ENCODE peak calls at places on chromosomes 4 and X, in eight cellular contexts. D is pancreas, S is neural progenitor cell, U is spleen, P is stomach, V is GM23248, A is mesendoderm, K is thoracic aorta. Q is an unnamed sample. For H3K36me3, the result is how much of the 10 kb centered on the place peaks cover.

GRCh38 chrX:150813922-150814321 is 84.5 kb downstream of the CD99L2 start:
- DNase-seq in D (no peak), S (no peak), U (no peak), P (no peak), V (peak), A (no peak), K (no peak), Q (no peak)

GRCh38 chr4:128287159-128287870 is at the start of gene PGRMC2:
- DNase-seq in D (peak), S (no peak), U (no peak), P (no peak), V (peak), A (peak), K (no peak), Q (no peak)

GRCh38 chr4:91113130-91113706 is 986.0 kb downstream of the CCSER1 start:
- DNase-seq in D (no peak), S (peak), U (no peak), P (no peak), V (peak), A (peak), K (no peak), Q (peak)

GRCh38 chr4:53682196-53682595 is 90.9 kb upstream of the LNX1 start:
- DNase-seq in D (no peak), S (no peak), U (no peak), P (no peak), V (peak), A (no peak), K (no peak), Q (no peak)

GRCh38 chr4:13312264-13312663 is 171.9 kb downstream of the RAB28 start:
- DNase-seq in D (no peak), S (no peak), U (no peak), P (no peak), V (no peak), A (no peak), K (no peak), Q (no peak)

GRCh38 chr4:184292877-184293276 is 75.2 kb upstream of the ENPP6 start:
- DNase-seq in D (no peak), S (no peak), U (no peak), P (no peak), V (no peak), A (no peak), K (no peak), Q (no peak)

GRCh38 chr4:31366041-31366440 is 645.9 kb downstream of the PCDH7 start:
- DNase-seq in D (no peak), S (no peak), U (no peak), P (no peak), V (peak), A (peak), K (no peak), Q (peak)

GRCh38 chrX:100296183-100296753 is 113.8 kb downstream of the PCDH19 start:
- DNase-seq in D (peak), S (peak), U (no peak), P (no peak), V (no peak), A (peak), K (no peak), Q (no peak)

GRCh38 chrX:87392369-87392768 is 125.2 kb upstream of the KLHL4 start:
- DNase-seq in D (no peak), S (peak), U (no peak), P (no peak), V (no peak), A (peak), K (no peak), Q (no peak)

GRCh38 chrX:116881961-116882360 is 419.2 kb upstream of the CT83 start:
- DNase-seq in D (no peak), S (no peak), U (no peak), P (no peak), V (no peak), A (no peak), K (no peak), Q (no peak)

GRCh38 chrX:17563515-17563914 is 173.8 kb upstream of the SCML1 start:
- DNase-seq in D (no peak), S (no peak), U (no peak), P (no peak), V (no peak), A (no peak), K (no peak), Q (peak)

GRCh38 chrX:56600141-56600540 is 36.7 kb downstream of the UBQLN2 start:
- DNase-seq in D (no peak), S (no peak), U (no peak), P (no peak), V (peak), A (no peak), K (no peak), Q (peak)

GRCh38 chr4:15717126-15717525 is 14.3 kb downstream of the BST1 start:
- DNase-seq in D (no peak), S (no peak), U (no peak), P (no peak), V (peak), A (no peak), K (no peak), Q (no peak)

GRCh38 chrX:44596277-44596676 is 53.6 kb upstream of the FUNDC1 start:
- DNase-seq in D (no peak), S (no peak), U (no peak), P (no peak), V (no peak), A (no peak), K (no peak), Q (no peak)

GRCh38 chr4:136319789-136320470 is 1212.4 kb downstream of the PCDH18 start:
- DNase-seq in D (no peak), S (no peak), U (no peak), P (no peak), V (no peak), A (peak), K (no peak), Q (peak)

GRCh38 chrX:12210196-12210815 is 72.0 kb downstream of the FRMPD4 start:
- DNase-seq in D (no peak), S (no peak), U (no peak), P (no peak), V (peak), A (no peak), K (no peak), Q (peak)

GRCh38 chrX:21166302-21166982 is 207.8 kb upstream of the CNKSR2 start:
- DNase-seq in D (no peak), S (no peak), U (no peak), P (no peak), V (peak), A (peak), K (no peak), Q (peak)

GRCh38 chrX:50827996-50828395 is 14.0 kb upstream of the SHROOM4 start:
- DNase-seq in D (no peak), S (no peak), U (no peak), P (no peak), V (peak), A (peak), K (no peak), Q (peak)

GRCh38 chr4:8383451-8384160 is 56.9 kb downstream of the ACOX3 start:
- DNase-seq in D (peak), S (no peak), U (peak), P (no peak), V (no peak), A (no peak), K (no peak), Q (no peak)

GRCh38 chrX:17032351-17032750 is 85.9 kb downstream of the REPS2 start:
- DNase-seq in D (no peak), S (no peak), U (no peak), P (peak), V (peak), A (no peak), K (peak), Q (peak)

GRCh38 chr4:23384741-23385140 is 505.1 kb downstream of the PPARGC1A start:
- DNase-seq in D (no peak), S (no peak), U (no peak), P (no peak), V (no peak), A (peak), K (no peak), Q (peak)

GRCh38 chr4:130747842-130748241 is 1651.9 kb downstream of the C4orf33 start:
- DNase-seq in D (no peak), S (no peak), U (no peak), P (no peak), V (no peak), A (peak), K (no peak), Q (peak)

GRCh38 chr4:84493092-84493850 is 5.8 kb downstream of the NKX6-1 start:
- DNase-seq in D (peak), S (peak), U (no peak), P (no peak), V (peak), A (peak), K (no peak), Q (no peak)

GRCh38 chr4:2954358-2955185 is 8.6 kb downstream of the NOP14 start:
- DNase-seq in D (no peak), S (peak), U (peak), P (no peak), V (no peak), A (peak), K (no peak), Q (no peak)

GRCh38 chrX:74325130-74326059 is 21.4 kb downstream of the ZCCHC13 start:
- DNase-seq in D (no peak), S (peak), U (no peak), P (no peak), V (no peak), A (peak), K (no peak), Q (no peak)

GRCh38 chrX:100090931-100091330 is 319.1 kb downstream of the PCDH19 start:
- DNase-seq in D (no peak), S (no peak), U (no peak), P (no peak), V (peak), A (no peak), K (no peak), Q (peak)

GRCh38 chr4:48254381-48255072 is 15.1 kb downstream of the TEC start:
- DNase-seq in D (no peak), S (no peak), U (no peak), P (peak), V (peak), A (no peak), K (no peak), Q (no peak)

GRCh38 chr4:150173854-150174398 is 95.7 kb downstream of the DCLK2 start:
- DNase-seq in D (no peak), S (no peak), U (no peak), P (no peak), V (no peak), A (no peak), K (no peak), Q (no peak)

DNA sequence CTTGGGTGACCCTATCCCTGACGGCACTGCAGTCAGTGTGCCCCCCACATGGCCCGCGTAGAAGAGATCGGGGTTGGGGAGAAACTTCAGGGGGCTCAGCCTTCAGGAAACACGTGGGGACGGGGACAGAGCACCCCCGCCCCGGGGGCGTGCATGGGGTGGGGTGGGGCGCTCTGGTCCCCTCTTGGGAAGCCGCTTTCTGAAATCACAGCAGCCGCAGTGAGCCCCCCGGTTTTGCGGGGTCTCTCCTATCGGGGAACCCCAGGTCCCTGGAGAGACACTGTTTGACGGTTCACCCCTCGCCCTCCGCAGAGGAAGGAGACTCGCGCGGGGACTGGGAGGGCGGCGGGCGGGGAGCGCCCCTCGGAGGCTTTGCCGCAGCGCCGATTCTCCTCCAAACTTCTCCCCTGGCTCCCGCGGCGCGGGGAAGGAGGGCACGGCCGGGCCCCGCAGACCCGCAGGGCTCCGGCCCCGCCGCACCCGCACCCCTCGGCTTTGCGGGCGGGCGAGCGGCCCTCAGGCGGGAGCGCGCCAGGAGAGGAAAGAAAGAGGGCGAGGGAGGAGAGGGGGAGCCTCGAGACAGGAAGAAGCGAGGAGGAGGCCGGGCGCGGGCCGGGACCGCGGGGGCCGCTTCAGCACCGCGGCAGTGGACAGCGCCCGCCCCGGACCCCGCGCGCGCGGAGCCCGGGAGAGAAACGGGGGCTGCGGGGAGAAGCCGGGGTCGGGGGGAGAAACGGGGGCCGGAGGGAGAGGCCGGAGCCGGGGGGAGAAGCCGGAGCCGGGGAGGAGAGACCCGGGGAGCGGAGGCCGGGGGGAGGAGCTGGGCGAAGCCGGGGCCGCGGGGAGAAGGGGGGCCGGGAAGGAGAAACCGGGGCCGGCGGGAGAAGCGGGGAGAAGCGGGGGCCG is 613 bp downstream of the CPLX1 start:
- DNase-seq in D (peak), S (peak), U (peak), P (no peak), V (peak), A (no peak), K (no peak), Q (no peak)
- H3K4me3 ChIP-seq in D (peak), S (peak), U (peak), P (peak), V (peak), A (no peak), K (peak), Q (peak)

DNA sequence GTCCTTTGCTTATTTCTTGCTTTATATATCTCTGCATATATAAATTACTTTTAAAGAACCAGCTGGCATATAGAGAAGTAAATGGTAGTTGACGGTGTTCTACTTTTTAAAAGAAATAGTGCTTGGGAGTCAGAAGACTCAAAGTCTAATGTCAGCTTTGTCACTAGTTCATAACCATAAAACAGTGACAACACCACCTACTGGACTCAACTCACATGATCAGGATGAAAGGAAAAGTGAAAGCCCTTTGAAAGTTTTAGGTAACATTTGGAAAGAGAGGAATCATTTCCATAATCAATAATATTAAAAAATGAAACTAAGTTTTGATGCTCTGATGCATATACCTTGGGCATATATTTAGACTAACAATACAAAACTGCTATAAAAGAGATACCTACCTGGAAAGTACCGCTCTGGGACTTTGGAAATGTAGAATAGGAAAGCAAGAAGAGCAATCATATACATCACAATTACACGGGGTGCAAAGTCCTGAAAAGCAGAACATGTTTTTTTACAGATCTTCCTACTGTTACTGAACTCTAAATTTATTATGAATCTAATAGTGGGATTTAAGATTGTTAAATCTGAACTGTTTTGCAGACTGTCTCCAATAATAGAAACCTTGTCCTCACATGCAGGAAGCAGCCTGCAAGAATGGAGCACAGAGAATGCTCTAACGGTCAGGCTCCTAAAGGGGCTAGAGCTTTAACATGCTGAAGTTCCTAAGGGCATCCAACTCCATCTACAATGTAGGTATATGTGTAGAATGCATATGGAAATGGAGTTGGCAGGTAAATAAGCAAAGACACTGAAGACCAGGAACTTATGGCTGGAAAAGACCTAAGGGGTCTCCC is 15.6 kb downstream of the PAQR3 start:
- DNase-seq in D (no peak), S (no peak), U (no peak), P (no peak), V (no peak), A (no peak), K (no peak), Q (peak)
- H3K36me3 ChIP-seq in D (under half), S (under half), U (under half), P (under half), V (under half), A (under half), K (under half), Q (under half)

GRCh38 chrX:83535417-83536244 is 27.5 kb downstream of the POU3F4 start:
- DNase-seq in D (no peak), S (no peak), U (no peak), P (no peak), V (no peak), A (no peak), K (no peak), Q (no peak)
- H3K4me3 ChIP-seq in D (no peak), S (no peak), U (peak), P (peak), V (no peak), A (no peak), K (no peak), Q (no peak)

GRCh38 chrX:31110657-31111056 is 38.8 kb upstream of the FTHL17 start:
- DNase-seq in D (no peak), S (no peak), U (no peak), P (no peak), V (no peak), A (no peak), K (no peak), Q (peak)
- H3K36me3 ChIP-seq in D (under half), S (under half), U (under half), P (under half), V (under half), A (under half), K (under half), Q (under half)